ENCODE peak calls at places on chromosome 14, in ten cellular contexts. N is PC-3, H is aorta, L is Caco-2, D is astrocyte, U is upper lobe of left lung, E is mesendoderm, P is ovary, R is fibroblast of lung, Z is bronchial epithelial cell. M is an unnamed sample.

GRCh38 chr14:68688872-68689371 is 103.9 kb downstream of the ZFP36L1 start:
- DNase-seq in N (peak; percentile 23), H (no peak), L (peak; percentile 28), D (peak; percentile 70), U (no peak), E (no peak), P (peak; percentile 72), R (peak; percentile 82), Z (no peak), M (no peak)

GRCh38 chr14:32077081-32078029 is at the start of gene ARHGAP5:
- DNase-seq in N (no peak), H (no peak), L (peak; percentile 69), D (peak; percentile 12), U (peak; percentile 28), E (peak; percentile 84), P (no peak), R (peak; percentile 37), Z (no peak), M (peak; percentile 77)

GRCh38 chr14:96634481-96634880 is 132.3 kb downstream of the PAPOLA start:
- DNase-seq in N (no peak), H (peak; percentile 21), L (no peak), D (no peak), U (no peak), E (no peak), P (no peak), R (no peak), Z (no peak), M (no peak)

GRCh38 chr14:76577837-76578236 is 183.4 kb upstream of the VASH1 start:
- DNase-seq in N (no peak), H (no peak), L (no peak), D (no peak), U (no peak), E (no peak), P (no peak), R (no peak), Z (no peak), M (no peak)

GRCh38 chr14:84871734-84872133 is 658.2 kb upstream of the FLRT2 start:
- DNase-seq in N (no peak), H (no peak), L (no peak), D (no peak), U (no peak), E (no peak), P (no peak), R (no peak), Z (no peak), M (no peak)

GRCh38 chr14:104373055-104373854 is 206.3 kb upstream of the C14orf180 start:
- DNase-seq in N (no peak), H (no peak), L (no peak), D (no peak), U (no peak), E (no peak), P (no peak), R (no peak), Z (no peak), M (no peak)

GRCh38 chr14:93954900-93955891 is 21.2 kb downstream of the ASB2 start:
- DNase-seq in N (no peak), H (no peak), L (no peak), D (no peak), U (peak; percentile 55), E (no peak), P (no peak), R (no peak), Z (no peak), M (no peak)

GRCh38 chr14:100334904-100335303 is 11.8 kb downstream of the SLC25A47 start:
- DNase-seq in N (no peak), H (peak; percentile 60), L (no peak), D (no peak), U (no peak), E (no peak), P (peak; percentile 23), R (no peak), Z (no peak), M (no peak)

GRCh38 chr14:101514136-101514535 is 47.2 kb upstream of the DIO3 start:
- DNase-seq in N (no peak), H (no peak), L (no peak), D (no peak), U (no peak), E (no peak), P (no peak), R (no peak), Z (no peak), M (no peak)

GRCh38 chr14:103770902-103771301 is 55.3 kb downstream of the ZFYVE21 start:
- DNase-seq in N (peak; percentile 20), H (no peak), L (no peak), D (no peak), U (no peak), E (peak; percentile 41), P (no peak), R (no peak), Z (no peak), M (no peak)

GRCh38 chr14:57657487-57657886 is 163.8 kb upstream of the CCDC198 start:
- DNase-seq in N (peak; percentile 33), H (no peak), L (no peak), D (peak; percentile 46), U (no peak), E (no peak), P (no peak), R (peak; percentile 17), Z (peak; percentile 82), M (peak; percentile 3)

GRCh38 chr14:88499225-88499624 is 55.6 kb downstream of the PTPN21 start:
- DNase-seq in N (no peak), H (no peak), L (no peak), D (no peak), U (no peak), E (no peak), P (no peak), R (no peak), Z (no peak), M (no peak)

GRCh38 chr14:88502740-88503139 is 52.1 kb downstream of the PTPN21 start:
- DNase-seq in N (no peak), H (no peak), L (no peak), D (no peak), U (no peak), E (no peak), P (no peak), R (no peak), Z (no peak), M (no peak)

GRCh38 chr14:88503754-88504406 is 50.9 kb downstream of the PTPN21 start:
- DNase-seq in N (no peak), H (no peak), L (no peak), D (no peak), U (no peak), E (no peak), P (no peak), R (no peak), Z (no peak), M (no peak)

GRCh38 chr14:88504602-88505001 is 50.2 kb downstream of the PTPN21 start:
- DNase-seq in N (no peak), H (no peak), L (no peak), D (no peak), U (no peak), E (no peak), P (no peak), R (no peak), Z (no peak), M (no peak)

GRCh38 chr14:88500611-88501010 is 54.2 kb downstream of the PTPN21 start:
- DNase-seq in N (no peak), H (no peak), L (no peak), D (peak; percentile 46), U (no peak), E (no peak), P (no peak), R (no peak), Z (no peak), M (no peak)
- H3K36me3 ChIP-seq in N (peaks cover 6% of the 10 kb centered on the region), H (peaks cover 14% of the 10 kb centered on the region), L (no peaks in the 10 kb centered on the region), D (peaks cover 41% of the 10 kb centered on the region), U (peaks cover 27% of the 10 kb centered on the region), E (peaks cover 3% of the 10 kb centered on the region), P (no peaks in the 10 kb centered on the region), R (peaks cover 3% of the 10 kb centered on the region), Z (peaks cover 19% of the 10 kb centered on the region), M (peaks cover 11% of the 10 kb centered on the region)

GRCh38 chr14:64220056-64220455 is 74.1 kb downstream of the ESR2 start:
- DNase-seq in N (no peak), H (no peak), L (no peak), D (no peak), U (no peak), E (peak; percentile 18), P (no peak), R (no peak), Z (no peak), M (peak; percentile 19)
- H3K36me3 ChIP-seq in N (no peaks in the 10 kb centered on the region), H (peaks cover 5% of the 10 kb centered on the region), L (no peaks in the 10 kb centered on the region), D (peaks cover 2% of the 10 kb centered on the region), U (peaks cover 91% of the 10 kb centered on the region), E (peaks cover 2% of the 10 kb centered on the region), P (no peaks in the 10 kb centered on the region), R (no peaks in the 10 kb centered on the region), Z (peaks cover 34% of the 10 kb centered on the region), M (peaks cover 12% of the 10 kb centered on the region)

GRCh38 chr14:33922125-33922524 is 28.7 kb downstream of the EGLN3 start:
- DNase-seq in N (peak; percentile 66), H (no peak), L (no peak), D (peak; percentile 50), U (no peak), E (no peak), P (no peak), R (no peak), Z (peak; percentile 83), M (peak; percentile 20)
- H3K36me3 ChIP-seq in N (no peaks in the 10 kb centered on the region), H (no peaks in the 10 kb centered on the region), L (no peaks in the 10 kb centered on the region), D (no peaks in the 10 kb centered on the region), U (no peaks in the 10 kb centered on the region), E (peaks cover 3% of the 10 kb centered on the region), P (no peaks in the 10 kb centered on the region), R (no peaks in the 10 kb centered on the region), Z (peaks cover 4% of the 10 kb centered on the region), M (peaks cover 23% of the 10 kb centered on the region)

GRCh38 chr14:90281766-90282165 is 25.4 kb downstream of the PSMC1 start:
- DNase-seq in N (no peak), H (no peak), L (no peak), D (peak; percentile 35), U (no peak), E (no peak), P (no peak), R (no peak), Z (peak; percentile 8), M (no peak)

GRCh38 chr14:90280096-90280495 is 23.7 kb downstream of the PSMC1 start:
- DNase-seq in N (no peak), H (no peak), L (no peak), D (no peak), U (no peak), E (no peak), P (no peak), R (no peak), Z (no peak), M (no peak)

GRCh38 chr14:90277581-90278198 is 21.3 kb downstream of the PSMC1 start:
- DNase-seq in N (no peak), H (no peak), L (no peak), D (no peak), U (no peak), E (no peak), P (no peak), R (no peak), Z (no peak), M (no peak)

GRCh38 chr14:90278199-90279175 is 22.1 kb downstream of the PSMC1 start:
- DNase-seq in N (no peak), H (no peak), L (no peak), D (no peak), U (no peak), E (no peak), P (no peak), R (no peak), Z (no peak), M (no peak)

DNA sequence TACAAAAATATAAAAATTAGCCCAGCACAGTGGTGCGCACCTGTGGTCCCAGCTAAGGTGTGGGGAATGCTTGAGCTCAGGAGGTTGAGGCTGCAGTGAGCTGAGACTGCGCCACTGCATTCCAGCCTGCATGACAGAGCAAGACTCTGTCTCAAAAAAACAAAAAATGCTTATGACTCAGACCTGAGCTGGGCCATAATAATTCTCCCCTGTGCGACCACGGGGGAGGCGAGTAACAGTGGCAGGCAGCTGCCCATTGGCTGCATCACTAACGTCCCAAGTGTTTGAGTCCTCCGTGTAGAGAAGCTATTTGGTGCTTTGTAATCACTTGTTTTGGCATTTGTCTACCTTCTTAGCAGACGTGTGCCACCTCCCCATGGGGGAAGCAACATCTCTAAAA is 24.9 kb downstream of the PSMC1 start:
- DNase-seq in N (peak; percentile 76), H (no peak), L (no peak), D (peak; percentile 84), U (no peak), E (no peak), P (no peak), R (peak; percentile 43), Z (peak; percentile 85), M (no peak)
- H3K36me3 ChIP-seq in N (no peaks in the 10 kb centered on the region), H (no peaks in the 10 kb centered on the region), L (no peaks in the 10 kb centered on the region), D (peaks cover 1% of the 10 kb centered on the region), U (peaks cover 52% of the 10 kb centered on the region), E (peaks cover under 1% of the 10 kb centered on the region), P (no peaks in the 10 kb centered on the region), R (peaks cover 8% of the 10 kb centered on the region), Z (peaks cover 15% of the 10 kb centered on the region), M (peaks cover 19% of the 10 kb centered on the region)